ENCODE peak calls at places on chromosome 9, in six cellular contexts. K, P, M, Z, T and E are unnamed samples. For H3K4me1, the result is how much of the 10 kb centered on the place peaks cover.

GRCh38 chr9:119114681-119115080 is 254.6 kb downstream of the BRINP1 start:
- DNase-seq in K (no peak), P (no peak), M (no peak), Z (no peak), T (no peak), E (no peak)

GRCh38 chr9:104836767-104837166 is 72.8 kb downstream of the NIPSNAP3B start:
- DNase-seq in K (no peak), P (no peak), M (no peak), Z (no peak), T (no peak), E (no peak)

GRCh38 chr9:114271556-114272510 is 51.1 kb upstream of the ORM1 start:
- DNase-seq in K (no peak), P (peak), M (peak), Z (no peak), T (peak), E (no peak)

GRCh38 chr9:22119537-22120167 is 110.5 kb upstream of the CDKN2B start:
- DNase-seq in K (no peak), P (no peak), M (peak), Z (no peak), T (peak), E (no peak)

GRCh38 chr9:36101916-36102741 is 34.4 kb upstream of the GLIPR2 start:
- DNase-seq in K (no peak), P (no peak), M (peak), Z (peak), T (peak), E (no peak)

GRCh38 chr9:75168270-75169185 is 80.2 kb downstream of the OSTF1 start:
- DNase-seq in K (no peak), P (no peak), M (no peak), Z (no peak), T (peak), E (no peak)

GRCh38 chr9:90958328-90958727 is 156.7 kb downstream of the SYK start:
- DNase-seq in K (no peak), P (no peak), M (no peak), Z (peak), T (no peak), E (no peak)

GRCh38 chr9:109923826-109924225 is 143.8 kb downstream of the PALM2AKAP2 start:
- DNase-seq in K (no peak), P (no peak), M (no peak), Z (no peak), T (no peak), E (no peak)

GRCh38 chr9:95874303-95874988 is 1.0 kb upstream of the ERCC6L2 start:
- DNase-seq in K (no peak), P (no peak), M (peak), Z (no peak), T (peak), E (no peak)

GRCh38 chr9:21993893-21994525 is at the start of gene CDKN2A:
- DNase-seq in K (no peak), P (peak), M (peak), Z (peak), T (peak), E (peak)

GRCh38 chr9:130368631-130369103 is 76.1 kb upstream of the ASS1 start:
- DNase-seq in K (no peak), P (no peak), M (no peak), Z (no peak), T (no peak), E (no peak)

GRCh38 chr9:69104830-69105527 is 69.1 kb upstream of the TJP2 start:
- DNase-seq in K (no peak), P (no peak), M (no peak), Z (peak), T (no peak), E (no peak)

GRCh38 chr9:133031496-133031911 is 707 bp downstream of the GTF3C5 start:
- DNase-seq in K (no peak), P (no peak), M (no peak), Z (no peak), T (no peak), E (no peak)

GRCh38 chr9:120348951-120349429 is 231.0 kb downstream of the CDK5RAP2 start:
- DNase-seq in K (no peak), P (peak), M (peak), Z (peak), T (peak), E (no peak)

GRCh38 chr9:130518198-130518597 is 61.2 kb upstream of the FUBP3 start:
- DNase-seq in K (no peak), P (no peak), M (no peak), Z (no peak), T (no peak), E (no peak)

GRCh38 chr9:35549466-35549865 is 55.6 kb upstream of the TESK1 start:
- DNase-seq in K (no peak), P (no peak), M (no peak), Z (no peak), T (no peak), E (no peak)

GRCh38 chr9:34249274-34249673 is 70.4 kb downstream of the UBAP1 start:
- DNase-seq in K (no peak), P (no peak), M (no peak), Z (no peak), T (no peak), E (no peak)
- H3K4me1 ChIP-seq in K (under half), P (under half), M (under half), Z (under half), T (half or more), E (under half)

GRCh38 chr9:89804766-89805531 is 200.1 kb downstream of the GADD45G start:
- DNase-seq in K (no peak), P (no peak), M (no peak), Z (no peak), T (no peak), E (no peak)
- H3K4me1 ChIP-seq in K (under half), P (under half), M (under half), Z (under half), T (under half), E (under half)

GRCh38 chr9:93129691-93130500 is 4.2 kb downstream of the NINJ1 start:
- DNase-seq in K (no peak), P (peak), M (no peak), Z (no peak), T (no peak), E (no peak)
- H3K4me1 ChIP-seq in K (under half), P (under half), M (under half), Z (under half), T (under half), E (half or more)

DNA sequence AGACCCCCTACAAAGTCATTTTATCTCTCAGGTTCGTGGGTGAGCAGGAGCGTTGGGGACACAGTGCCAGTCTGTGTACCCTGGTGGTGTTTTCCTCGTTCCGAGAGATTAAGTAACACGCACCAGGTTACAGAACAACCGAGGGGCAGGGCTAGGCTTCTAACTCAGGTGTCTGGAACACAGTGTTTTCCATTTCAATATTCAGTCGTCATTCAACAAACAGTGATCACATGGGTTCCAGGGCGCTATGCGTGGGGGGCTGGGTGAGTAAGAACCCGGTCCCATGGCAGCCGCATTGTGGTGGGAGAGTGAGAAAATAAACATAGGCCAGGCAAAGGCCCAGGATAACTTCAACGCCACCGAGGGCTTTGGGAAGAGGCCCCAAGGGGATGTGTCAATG is 55.9 kb upstream of the RNU6ATAC start:
- DNase-seq in K (no peak), P (no peak), M (no peak), Z (no peak), T (no peak), E (no peak)
- H3K4me1 ChIP-seq in K (under half), P (under half), M (under half), Z (under half), T (under half), E (under half)